ENCODE peak calls at places on chromosome X, in eight cellular contexts. B, R, S, Z, T, F, P and Y are unnamed samples.

GRCh38 chrX:114841051-114841450 is 176.4 kb downstream of the IL13RA2 start:
- DNase-seq in P (no peak), B (no peak), Z (no peak), R (no peak), T (no peak), S (no peak), F (peak; percentile 18), Y (no peak)

GRCh38 chrX:70134116-70134477 is 850 bp downstream of the IGBP1 start:
- DNase-seq in F (peak; percentile 8), T (no peak), Z (peak; percentile 12), S (no peak), R (no peak), P (no peak), B (no peak), Y (no peak)

GRCh38 chrX:101956556-101956955 is 24.7 kb upstream of the ZMAT1 start:
- DNase-seq in F (no peak), S (no peak), B (no peak), Z (no peak), P (no peak), R (no peak), T (no peak), Y (no peak)

GRCh38 chrX:9526965-9527364 is 62.1 kb downstream of the TBL1X start:
- DNase-seq in P (no peak), R (peak; percentile 40), T (no peak), B (no peak), S (no peak), F (no peak), Z (no peak), Y (no peak)

GRCh38 chrX:119672252-119672825 is 20.6 kb downstream of the SEPTIN6 start:
- DNase-seq in T (no peak), R (no peak), S (no peak), P (no peak), F (no peak), Z (peak; percentile 25), B (no peak), Y (no peak)

GRCh38 chrX:9682456-9682855 is 83.2 kb downstream of the GPR143 start:
- DNase-seq in B (no peak), S (no peak), R (no peak), T (no peak), F (no peak), Z (peak; percentile 54), P (no peak), Y (no peak)

GRCh38 chrX:46758163-46758955 is 559 bp downstream of the SLC9A7 start:
- DNase-seq in S (no peak), T (no peak), F (no peak), Z (no peak), B (peak; percentile 18), P (peak; percentile 63), R (no peak), Y (no peak)

GRCh38 chrX:153900806-153901752 is 3.4 kb upstream of the AVPR2 start:
- DNase-seq in R (no peak), F (peak; percentile 87), B (no peak), Z (peak; percentile 89), P (peak; percentile 82), T (peak; percentile 93), S (peak; percentile 24), Y (peak; percentile 91)

GRCh38 chrX:79325263-79325958 is 41.7 kb downstream of the ITM2A start:
- DNase-seq in F (no peak), R (no peak), S (no peak), P (no peak), B (no peak), T (no peak), Z (no peak), Y (no peak)

GRCh38 chrX:129786210-129786651 is 6.5 kb downstream of the SASH3 start:
- DNase-seq in Z (no peak), S (no peak), T (no peak), B (no peak), F (no peak), P (peak; percentile 69), R (no peak), Y (peak; percentile 53)

GRCh38 chrX:132395645-132396044 is 93.2 kb downstream of the MBNL3 start:
- DNase-seq in Z (no peak), R (no peak), P (no peak), B (no peak), F (no peak), S (no peak), T (no peak), Y (no peak)

GRCh38 chrX:114976321-114976720 is 41.1 kb downstream of the IL13RA2 start:
- DNase-seq in R (no peak), P (no peak), Z (peak; percentile 36), F (peak; percentile 38), T (no peak), S (no peak), B (no peak), Y (no peak)

GRCh38 chrX:136064661-136065043 is 79.4 kb downstream of the SLC9A6 start:
- DNase-seq in T (no peak), F (no peak), R (no peak), B (no peak), P (no peak), S (no peak), Z (no peak), Y (no peak)

GRCh38 chrX:19731307-19731706 is 156.1 kb downstream of the SH3KBP1 start:
- DNase-seq in F (no peak), P (no peak), R (no peak), S (no peak), T (no peak), B (no peak), Z (no peak), Y (peak; percentile 8)

GRCh38 chrX:17831255-17831654 is 29.8 kb downstream of the RAI2 start:
- DNase-seq in S (no peak), T (no peak), P (no peak), R (no peak), B (no peak), F (no peak), Z (no peak), Y (no peak)

GRCh38 chrX:29435396-29435795 is 780.0 kb upstream of the MAGEB2 start:
- DNase-seq in T (no peak), Z (peak; percentile 13), R (no peak), P (no peak), S (no peak), B (no peak), F (no peak), Y (no peak)

GRCh38 chrX:104566921-104567501 is 1.0 kb downstream of the IL1RAPL2 start:
- DNase-seq in T (no peak), F (peak; percentile 3), R (no peak), Z (no peak), S (no peak), P (no peak), B (no peak), Y (no peak)

GRCh38 chrX:108415891-108416290 is 22.3 kb downstream of the COL4A6 start:
- DNase-seq in F (no peak), R (no peak), S (no peak), Z (peak; percentile 67), B (no peak), P (no peak), T (no peak), Y (no peak)

GRCh38 chrX:78105944-78106650 is 2.0 kb downstream of the PGK1 start:
- DNase-seq in T (no peak), F (no peak), R (no peak), B (no peak), P (peak; percentile 4), Z (no peak), S (no peak), Y (no peak)

GRCh38 chrX:70046978-70047377 is 2.8 kb downstream of the AWAT2 start:
- DNase-seq in R (no peak), P (no peak), B (no peak), F (peak; percentile 28), T (no peak), Z (peak; percentile 71), S (no peak), Y (peak; percentile 23)

GRCh38 chrX:129980043-129980442 is 2.4 kb upstream of the BCORL1 start:
- DNase-seq in Z (no peak), F (no peak), B (peak; percentile 38), P (no peak), T (peak; percentile 17), S (no peak), R (no peak), Y (no peak)

GRCh38 chrX:148682206-148682605 is 181.8 kb downstream of the AFF2 start:
- DNase-seq in T (no peak), B (no peak), Z (no peak), R (no peak), S (no peak), F (no peak), P (no peak), Y (no peak)

GRCh38 chrX:50952406-50952805 is 41.9 kb downstream of the BMP15 start:
- DNase-seq in R (no peak), Z (peak; percentile 5), T (no peak), F (no peak), P (no peak), B (no peak), S (no peak), Y (no peak)

GRCh38 chrX:47179221-47179927 is 14.3 kb upstream of the UBA1 start:
- DNase-seq in Z (peak; percentile 43), B (no peak), P (no peak), S (no peak), F (peak; percentile 67), T (no peak), R (no peak), Y (no peak)

GRCh38 chrX:119762718-119763117 is 4.3 kb downstream of the SOWAHD start:
- DNase-seq in R (no peak), Z (peak; percentile 36), F (peak; percentile 39), T (no peak), B (no peak), P (peak; percentile 36), S (no peak), Y (no peak)

GRCh38 chrX:43655961-43656494 is at the start of gene MAOA:
- DNase-seq in B (peak; percentile 82), R (peak; percentile 81), F (peak; percentile 7), S (no peak), Z (peak; percentile 67), P (no peak), T (no peak), Y (no peak)

GRCh38 chrX:49101629-49101984 is 21.9 kb upstream of the WDR45 start:
- DNase-seq in P (no peak), S (no peak), F (no peak), T (no peak), B (no peak), R (no peak), Z (no peak), Y (no peak)

GRCh38 chrX:68746988-68747387 is 81.8 kb upstream of the EFNB1 start:
- DNase-seq in F (no peak), P (no peak), S (no peak), Z (no peak), T (no peak), B (no peak), R (no peak), Y (no peak)

GRCh38 chrX:22534643-22535042 is 261.9 kb downstream of the CBLL2 start:
- DNase-seq in F (peak; percentile 69), P (no peak), B (no peak), Z (peak; percentile 60), R (no peak), S (no peak), T (no peak), Y (no peak)

GRCh38 chrX:148501121-148502066 is 977 bp downstream of the AFF2 start:
- DNase-seq in F (no peak), S (peak; percentile 21), T (no peak), R (no peak), P (peak; percentile 56), Z (no peak), B (no peak), Y (no peak)

GRCh38 chrX:69060631-69061408 is 104.4 kb downstream of the PJA1 start:
- DNase-seq in R (peak; percentile 60), S (no peak), B (peak; percentile 42), T (no peak), P (no peak), F (peak; percentile 33), Z (peak; percentile 68), Y (no peak)

GRCh38 chrX:45142185-45142584 is 58.5 kb downstream of the DIPK2B start:
- DNase-seq in T (no peak), B (no peak), F (no peak), P (no peak), R (no peak), Z (no peak), S (no peak), Y (no peak)

GRCh38 chrX:68196939-68197791 is 236.1 kb downstream of the OPHN1 start:
- DNase-seq in Z (peak; percentile 56), F (peak; percentile 54), S (no peak), B (peak; percentile 36), T (peak; percentile 3), R (no peak), P (peak; percentile 43), Y (peak; percentile 32)

GRCh38 chrX:15947648-15948317 is 93.2 kb upstream of the AP1S2 start:
- DNase-seq in S (no peak), F (peak; percentile 64), R (no peak), B (no peak), P (no peak), Z (peak; percentile 57), T (no peak), Y (no peak)